ENCODE peak calls at places on chromosomes 1 and 21, in seven cellular contexts. B, M, J, W, D, I and F are unnamed samples.

GRCh38 chr21:46295996-46296752 is 10.0 kb downstream of the YBEY start:
- DNase-seq in B (peak), M (peak), J (no peak), W (no peak), D (peak), I (peak), F (no peak)

GRCh38 chr1:228087771-228088251 is 5.3 kb downstream of the ARF1 start:
- DNase-seq in B (peak), M (no peak), J (peak), W (no peak), D (peak), I (peak), F (no peak)

GRCh38 chr21:36155603-36156338 is 853 bp upstream of the DOP1B start:
- DNase-seq in B (peak), M (no peak), J (no peak), W (no peak), D (peak), I (no peak), F (no peak)

GRCh38 chr1:84689514-84690396 is 506 bp downstream of the SSX2IP start:
- DNase-seq in B (peak), M (no peak), J (peak), W (peak), D (no peak), I (peak), F (peak)

GRCh38 chr1:65412256-65412983 is 8.0 kb upstream of the LEPR start:
- DNase-seq in B (no peak), M (no peak), J (no peak), W (no peak), D (no peak), I (peak), F (no peak)

GRCh38 chr1:231618588-231619256 is 7.9 kb upstream of the DISC1 start:
- DNase-seq in B (no peak), M (no peak), J (no peak), W (no peak), D (no peak), I (no peak), F (no peak)

GRCh38 chr1:207164086-207164485 is 60.1 kb downstream of the C4BPA start:
- DNase-seq in B (no peak), M (no peak), J (no peak), W (no peak), D (no peak), I (no peak), F (no peak)

GRCh38 chr1:165225650-165226049 is 130.9 kb downstream of the LMX1A start:
- DNase-seq in B (no peak), M (no peak), J (no peak), W (no peak), D (no peak), I (no peak), F (no peak)

GRCh38 chr1:244010191-244010590 is 40.9 kb upstream of the ZBTB18 start:
- DNase-seq in B (no peak), M (no peak), J (peak), W (peak), D (no peak), I (no peak), F (no peak)

GRCh38 chr1:2259668-2260392 is 31.7 kb downstream of the SKI start:
- DNase-seq in B (no peak), M (no peak), J (no peak), W (no peak), D (peak), I (no peak), F (no peak)

GRCh38 chr1:163796394-163796821 is 474.7 kb downstream of the NUF2 start:
- DNase-seq in B (no peak), M (no peak), J (peak), W (no peak), D (no peak), I (peak), F (no peak)

GRCh38 chr21:44618909-44619308 is 7.0 kb downstream of the KRTAP10-8 start:
- DNase-seq in B (peak), M (peak), J (no peak), W (no peak), D (no peak), I (no peak), F (no peak)

GRCh38 chr1:232980336-232980978 is 30.0 kb downstream of the NTPCR start:
- DNase-seq in B (no peak), M (no peak), J (no peak), W (no peak), D (no peak), I (no peak), F (no peak)

GRCh38 chr1:35857830-35858229 is 25.2 kb upstream of the AGO1 start:
- DNase-seq in B (no peak), M (no peak), J (peak), W (no peak), D (no peak), I (peak), F (no peak)
- TF ChIP-seq CTCF in B (no peak), M (no peak), J (no peak), W (peak), D (peak), I (peak), F (peak)

DNA sequence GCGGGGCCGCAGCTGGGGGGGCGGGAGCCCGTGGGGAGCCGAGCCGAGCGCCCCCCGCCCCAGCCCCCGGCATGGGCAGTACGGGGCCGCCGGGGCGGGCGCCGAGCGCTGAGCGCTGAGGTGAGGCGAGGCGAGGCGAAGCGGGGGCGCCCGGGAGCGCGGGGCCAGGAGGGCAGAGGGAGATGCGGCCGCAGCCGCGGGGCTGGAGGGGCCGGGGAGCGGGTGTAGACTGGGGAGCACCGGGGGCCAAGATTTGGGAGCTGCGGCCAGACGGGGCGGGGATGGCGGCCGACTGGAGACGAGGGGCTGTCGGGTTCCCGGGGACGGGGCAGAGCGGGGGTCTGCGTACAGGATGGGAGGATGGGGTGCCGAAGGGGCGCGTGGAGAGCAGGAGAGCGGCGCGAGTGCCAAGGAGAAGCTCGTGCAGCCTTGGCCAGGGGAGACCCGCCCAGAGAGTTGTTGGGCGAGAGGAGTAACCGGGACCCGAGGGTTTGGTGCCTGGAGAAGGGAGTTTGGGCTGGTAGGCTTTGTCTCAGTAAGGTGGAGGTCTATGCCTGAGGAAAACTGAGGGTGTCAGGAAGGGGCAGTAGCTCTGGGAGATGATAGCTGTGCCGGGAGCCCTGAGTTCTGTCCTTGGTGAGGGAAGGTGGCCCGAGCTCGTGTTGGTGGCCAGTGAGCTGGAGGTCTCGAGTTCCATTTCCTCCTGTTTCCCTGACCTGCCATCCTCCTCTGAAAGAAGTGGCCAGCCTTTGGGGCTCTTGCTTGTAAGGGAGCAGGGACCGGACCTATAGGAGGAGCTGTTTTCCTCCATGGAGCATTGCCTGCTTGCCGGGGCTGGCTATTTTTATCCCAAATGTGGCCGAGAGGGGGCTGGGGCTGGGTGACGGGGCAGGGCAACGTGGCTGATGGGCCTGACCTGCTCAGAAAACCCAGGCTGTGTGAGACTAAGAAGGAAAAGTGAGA is 539 bp downstream of the ATP8B2 start:
- DNase-seq in B (peak), M (no peak), J (peak), W (peak), D (no peak), I (peak), F (peak)
- TF ChIP-seq CTCF in B (peak), M (peak), J (peak), W (peak), D (peak), I (peak), F (peak)

GRCh38 chr1:53592521-53592982 is 133.4 kb downstream of the DMRTB1 start:
- DNase-seq in B (peak), M (no peak), J (peak), W (no peak), D (peak), I (peak), F (no peak)
- TF ChIP-seq CTCF in B (peak), M (no peak), J (no peak), W (no peak), D (peak), I (no peak), F (no peak)

GRCh38 chr1:235843458-235843857 is 23.2 kb downstream of the LYST start:
- DNase-seq in B (no peak), M (no peak), J (peak), W (peak), D (no peak), I (peak), F (no peak)
- TF ChIP-seq CTCF in B (no peak), M (peak), J (peak), W (peak), D (peak), I (peak), F (peak)

GRCh38 chr1:17005365-17005740 is 6.4 kb downstream of the ATP13A2 start:
- DNase-seq in B (no peak), M (no peak), J (no peak), W (no peak), D (no peak), I (no peak), F (no peak)

GRCh38 chr1:17007121-17007520 is 4.6 kb downstream of the ATP13A2 start:
- DNase-seq in B (no peak), M (no peak), J (no peak), W (no peak), D (no peak), I (no peak), F (no peak)

GRCh38 chr1:17001760-17002523 is 9.8 kb downstream of the ATP13A2 start:
- DNase-seq in B (no peak), M (no peak), J (no peak), W (no peak), D (no peak), I (no peak), F (no peak)

GRCh38 chr1:17002524-17002902 is 9.2 kb downstream of the ATP13A2 start:
- DNase-seq in B (no peak), M (no peak), J (no peak), W (no peak), D (no peak), I (no peak), F (no peak)

GRCh38 chr1:17004466-17005364 is 7.0 kb downstream of the ATP13A2 start:
- DNase-seq in B (no peak), M (no peak), J (no peak), W (peak), D (no peak), I (no peak), F (no peak)
- TF ChIP-seq CTCF in B (no peak), M (no peak), J (no peak), W (peak), D (no peak), I (peak), F (no peak)

GRCh38 chr1:35644204-35644603 is 2.9 kb upstream of the PSMB2 start:
- DNase-seq in B (no peak), M (no peak), J (no peak), W (no peak), D (no peak), I (no peak), F (no peak)

GRCh38 chr1:35641233-35641866 is at the start of gene PSMB2:
- DNase-seq in B (peak), M (peak), J (peak), W (peak), D (peak), I (peak), F (peak)

GRCh38 chr1:35642472-35642955 is 1.2 kb upstream of the PSMB2 start:
- DNase-seq in B (no peak), M (no peak), J (no peak), W (no peak), D (no peak), I (peak), F (no peak)

GRCh38 chr1:35650416-35650815 is 9.1 kb upstream of the PSMB2 start:
- DNase-seq in B (no peak), M (no peak), J (no peak), W (no peak), D (no peak), I (no peak), F (no peak)

DNA sequence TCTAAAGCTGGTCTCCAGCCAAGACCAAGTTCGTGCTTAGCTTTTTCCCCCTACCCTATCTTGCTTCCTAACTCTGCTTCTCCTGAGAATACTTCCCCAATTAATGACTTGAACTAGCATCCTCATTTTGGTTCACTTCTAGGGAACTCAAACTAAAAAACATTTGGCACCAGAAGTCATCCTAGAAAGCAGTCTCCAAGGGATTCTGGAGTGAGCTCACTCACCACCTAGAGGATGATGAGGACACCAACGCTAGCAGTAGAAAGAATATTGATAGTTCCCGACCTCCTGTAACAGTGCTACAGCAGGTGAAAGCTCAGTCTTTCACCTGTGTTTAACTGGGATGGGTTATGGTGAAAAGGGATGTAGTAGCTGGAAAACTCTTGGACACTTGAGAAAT is 4.7 kb upstream of the PSMB2 start:
- DNase-seq in B (no peak), M (no peak), J (peak), W (peak), D (no peak), I (peak), F (no peak)
- TF ChIP-seq CTCF in B (no peak), M (no peak), J (no peak), W (no peak), D (no peak), I (peak), F (no peak)

GRCh38 chr1:1213153-1213918 is 617 bp downstream of the TNFRSF4 start:
- DNase-seq in B (no peak), M (no peak), J (no peak), W (no peak), D (no peak), I (no peak), F (no peak)

GRCh38 chr1:1210726-1211540 is 3.0 kb downstream of the TNFRSF4 start:
- DNase-seq in B (no peak), M (peak), J (no peak), W (no peak), D (no peak), I (no peak), F (no peak)

GRCh38 chr1:1212780-1213152 is 1.2 kb downstream of the TNFRSF4 start:
- DNase-seq in B (peak), M (no peak), J (no peak), W (no peak), D (peak), I (peak), F (no peak)

GRCh38 chr1:1213919-1214599 is at the start of gene TNFRSF4:
- DNase-seq in B (no peak), M (no peak), J (no peak), W (no peak), D (no peak), I (no peak), F (no peak)

GRCh38 chr1:1211541-1212511 is 2.1 kb downstream of the TNFRSF4 start:
- DNase-seq in B (no peak), M (no peak), J (no peak), W (no peak), D (no peak), I (no peak), F (no peak)
- TF ChIP-seq CTCF in B (no peak), M (no peak), J (no peak), W (no peak), D (no peak), I (no peak), F (no peak)

GRCh38 chr1:43930949-43931275 is 2.7 kb upstream of the ARTN start:
- DNase-seq in B (no peak), M (no peak), J (peak), W (no peak), D (no peak), I (no peak), F (no peak)

GRCh38 chr1:43933386-43934278 is at the start of gene ARTN:
- DNase-seq in B (peak), M (no peak), J (peak), W (no peak), D (peak), I (no peak), F (no peak)

GRCh38 chr1:43934279-43934985 is 831 bp downstream of the ARTN start:
- DNase-seq in B (peak), M (peak), J (peak), W (peak), D (peak), I (peak), F (no peak)

GRCh38 chr1:43931711-43932660 is 1.6 kb upstream of the ARTN start:
- DNase-seq in B (no peak), M (no peak), J (no peak), W (no peak), D (no peak), I (no peak), F (no peak)

DNA sequence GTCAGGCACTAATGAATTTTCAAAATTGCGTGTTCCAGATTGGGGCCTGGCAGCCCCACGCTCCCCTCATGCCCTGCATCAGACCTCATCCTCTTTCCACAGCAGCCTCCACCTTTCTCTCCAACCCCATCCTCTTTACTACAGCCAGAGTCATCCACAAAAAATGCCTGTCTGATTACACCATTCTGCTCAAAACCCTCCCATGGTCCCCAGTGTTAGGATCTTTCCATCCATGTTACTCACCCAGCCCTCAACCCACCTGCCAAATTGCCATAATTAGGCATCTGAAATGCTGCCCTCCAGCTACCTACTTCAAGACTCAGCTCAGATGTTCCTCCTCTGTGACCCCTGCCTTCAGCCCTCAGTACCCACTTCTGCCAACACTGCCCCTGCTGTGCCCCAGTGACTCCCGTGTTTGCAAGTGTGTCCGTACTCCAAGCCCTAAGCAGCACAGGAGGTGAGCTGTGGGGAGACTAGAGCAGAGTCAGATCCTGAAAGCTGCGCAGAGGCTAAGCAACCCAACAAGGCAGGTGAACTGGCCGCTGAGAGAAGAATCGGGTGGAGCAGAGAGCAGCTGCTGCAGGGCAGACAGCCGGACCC is 715 bp upstream of the ARTN start:
- DNase-seq in B (no peak), M (no peak), J (peak), W (no peak), D (no peak), I (peak), F (no peak)
- TF ChIP-seq CTCF in B (no peak), M (no peak), J (no peak), W (no peak), D (no peak), I (no peak), F (no peak)

DNA sequence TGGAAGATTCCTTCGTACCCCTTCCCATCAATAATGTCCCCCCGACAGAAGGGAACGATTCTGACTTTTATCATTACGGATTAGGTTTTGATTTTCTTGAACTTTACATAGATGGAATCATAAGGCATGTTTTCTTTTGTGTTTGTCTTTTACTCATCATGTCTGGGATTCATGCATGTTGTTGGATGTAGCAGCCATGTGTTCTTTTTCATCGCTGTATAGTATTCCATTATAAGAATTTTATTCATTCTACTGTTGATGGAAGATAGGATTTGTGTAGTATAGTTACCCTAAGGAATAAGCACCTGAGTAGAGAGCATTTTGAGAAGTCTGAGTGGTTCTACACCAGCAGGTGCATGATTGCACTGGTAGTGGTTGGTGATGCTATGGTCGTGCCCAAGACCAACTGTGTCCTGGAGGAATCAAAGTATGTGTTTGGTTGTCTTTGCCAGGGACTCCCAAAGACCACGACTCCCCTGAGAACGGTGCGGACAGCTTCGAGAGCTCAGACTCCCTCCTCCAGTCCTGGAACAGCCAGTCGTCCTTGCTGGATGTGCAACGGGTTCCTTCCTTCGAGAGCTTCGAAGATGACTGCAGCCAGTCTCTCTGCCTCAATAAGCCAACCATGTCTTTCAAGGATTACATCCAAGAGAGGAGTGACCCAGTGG is 13.5 kb downstream of the ETS2 start:
- DNase-seq in B (no peak), M (no peak), J (no peak), W (no peak), D (no peak), I (no peak), F (no peak)
- TF ChIP-seq CTCF in B (no peak), M (no peak), J (no peak), W (no peak), D (no peak), I (no peak), F (no peak)

DNA sequence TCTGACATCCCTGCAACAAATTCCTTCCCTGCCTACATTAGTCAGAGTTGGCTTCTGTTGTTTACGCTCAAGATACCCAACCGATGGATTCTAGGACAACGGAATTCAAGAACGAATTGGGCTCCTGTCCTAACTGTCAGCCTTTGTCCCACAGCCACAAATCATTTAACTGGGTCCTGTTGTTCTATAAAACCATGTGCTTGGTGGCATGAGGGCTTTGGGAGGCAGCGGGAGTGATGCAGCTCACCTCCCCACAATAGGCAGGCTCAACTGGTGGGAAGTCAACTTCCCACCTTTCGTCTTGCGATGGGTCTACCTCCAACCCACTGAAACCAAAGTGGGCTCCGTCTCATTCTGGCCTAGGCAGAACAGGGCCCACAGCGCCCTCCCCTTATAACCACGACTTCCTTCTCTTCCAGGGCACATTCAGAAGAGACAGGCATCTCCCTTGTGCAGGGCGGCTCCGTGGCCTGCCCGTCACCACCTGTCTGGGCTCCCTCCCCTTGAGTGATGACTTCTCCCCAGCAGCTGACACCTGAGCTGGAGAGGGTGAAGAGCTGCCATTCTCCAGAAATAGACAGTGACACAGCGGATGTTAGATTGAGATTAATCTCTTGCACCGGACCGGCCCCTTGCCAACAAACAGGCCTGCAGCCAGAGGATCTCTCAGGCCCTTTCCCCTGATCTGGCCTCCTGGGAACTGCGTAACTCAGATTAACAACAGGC is 26.5 kb downstream of the LRRC38 start:
- DNase-seq in B (no peak), M (no peak), J (no peak), W (no peak), D (no peak), I (peak), F (no peak)
- TF ChIP-seq CTCF in B (no peak), M (no peak), J (no peak), W (no peak), D (no peak), I (no peak), F (no peak)